ENCODE peak calls at places on chromosome 3, in five cellular contexts. L is spleen, W is fibroblast of lung, A is dorsolateral prefrontal cortex, Y is HepG2. N is an unnamed sample.

GRCh38 chr3:124829819-124830554 is 57.2 kb downstream of the ITGB5 start:
- DNase-seq in W (no peak), A (no peak), Y (peak), L (no peak), N (no peak)

GRCh38 chr3:142649996-142650693 is 54.0 kb downstream of the PLS1 start:
- DNase-seq in L (no peak), Y (no peak), W (peak), A (no peak), N (no peak)

GRCh38 chr3:186754006-186754405 is 29.4 kb upstream of the EIF4A2 start:
- DNase-seq in W (no peak), Y (no peak), L (no peak), A (no peak), N (no peak)

GRCh38 chr3:193960485-193961172 is 175.3 kb upstream of the HES1 start:
- DNase-seq in Y (no peak), W (peak), A (peak), L (no peak), N (no peak)

GRCh38 chr3:151008699-151009098 is 36.2 kb upstream of the CLRN1 start:
- DNase-seq in W (peak), L (no peak), A (no peak), Y (no peak), N (no peak)

GRCh38 chr3:127450331-127450730 is 140.2 kb downstream of the TPRA1 start:
- DNase-seq in L (peak), W (no peak), Y (no peak), A (peak), N (no peak)

GRCh38 chr3:159860269-159860668 is 128.4 kb upstream of the IL12A start:
- DNase-seq in L (no peak), W (no peak), A (no peak), Y (no peak), N (no peak)

GRCh38 chr3:181629029-181629428 is 82.7 kb upstream of the SOX2 start:
- DNase-seq in A (no peak), Y (no peak), W (peak), L (no peak), N (no peak)

GRCh38 chr3:122066331-122067213 is 11.4 kb downstream of the CD86 start:
- DNase-seq in Y (no peak), W (no peak), L (no peak), A (no peak), N (no peak)

GRCh38 chr3:13034861-13035260 is 38.4 kb downstream of the IQSEC1 start:
- DNase-seq in W (no peak), A (no peak), Y (no peak), L (no peak), N (no peak)

GRCh38 chr3:157532529-157533297 is 29.5 kb upstream of the VEPH1 start:
- DNase-seq in W (peak), A (no peak), L (no peak), Y (peak), N (no peak)

GRCh38 chr3:24264011-24264410 is 230.6 kb downstream of the THRB start:
- DNase-seq in W (no peak), Y (no peak), L (no peak), A (no peak), N (no peak)

GRCh38 chr3:95655363-95655986 is 1158.9 kb upstream of the EPHA6 start:
- DNase-seq in L (no peak), Y (no peak), W (no peak), A (no peak), N (no peak)

GRCh38 chr3:122982202-122983185 is 45.1 kb downstream of the SEMA5B start:
- DNase-seq in W (no peak), A (peak), Y (peak), L (no peak), N (peak)

GRCh38 chr3:42024578-42025387 is 62.9 kb upstream of the ULK4 start:
- DNase-seq in L (no peak), Y (no peak), A (no peak), W (no peak), N (peak)

GRCh38 chr3:5185093-5185673 is 2.3 kb upstream of the EDEM1 start:
- DNase-seq in L (no peak), W (no peak), A (no peak), Y (no peak), N (no peak)

GRCh38 chr3:49017978-49018706 is at the start of gene DALRD3:
- DNase-seq in W (peak), A (peak), L (peak), Y (peak), N (peak)

GRCh38 chr3:65083240-65083639 is 395.4 kb upstream of the ADAMTS9 start:
- DNase-seq in Y (no peak), L (no peak), A (no peak), W (peak), N (no peak)

GRCh38 chr3:141816958-141817357 is 53.8 kb downstream of the GRK7 start:
- DNase-seq in A (no peak), Y (no peak), L (no peak), W (peak), N (no peak)

GRCh38 chr3:55629432-55629831 is 142.3 kb upstream of the WNT5A start:
- DNase-seq in W (peak), Y (no peak), L (no peak), A (peak), N (no peak)

GRCh38 chr3:55042591-55042990 is 114.7 kb upstream of the LRTM1 start:
- DNase-seq in A (no peak), L (no peak), Y (no peak), W (no peak), N (no peak)

DNA sequence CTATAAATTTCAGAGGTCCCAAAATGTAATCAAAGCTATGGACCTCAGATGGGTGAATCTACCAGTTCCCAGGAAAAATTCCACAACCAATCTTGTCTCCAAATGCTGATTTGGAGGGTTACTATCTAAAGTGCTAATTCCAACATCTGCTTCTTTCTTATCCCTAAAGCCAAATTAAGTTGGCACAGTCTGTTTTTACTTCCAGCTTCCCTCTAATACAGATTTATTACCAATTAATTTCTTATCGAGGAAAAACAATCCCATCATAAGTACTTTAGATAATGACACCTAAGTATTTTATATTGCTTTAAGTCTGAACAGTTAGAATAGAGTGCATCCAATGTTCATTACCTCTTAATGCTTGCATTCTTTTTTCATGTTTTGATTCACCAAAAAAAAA is 12.9 kb upstream of the TAFA4 start:
- DNase-seq in W (no peak), Y (no peak), L (no peak), A (no peak), N (no peak)
- H3K27ac ChIP-seq in W (no peak), Y (peak), L (no peak), A (no peak), N (no peak)

GRCh38 chr3:35710554-35710953 is 71.2 kb downstream of the ARPP21 start:
- DNase-seq in Y (no peak), A (no peak), L (no peak), W (no peak), N (no peak)

GRCh38 chr3:35707904-35708303 is 68.6 kb downstream of the ARPP21 start:
- DNase-seq in L (no peak), Y (no peak), A (no peak), W (peak), N (no peak)

GRCh38 chr3:35709691-35710090 is 70.4 kb downstream of the ARPP21 start:
- DNase-seq in Y (no peak), W (no peak), L (no peak), A (no peak), N (no peak)

DNA sequence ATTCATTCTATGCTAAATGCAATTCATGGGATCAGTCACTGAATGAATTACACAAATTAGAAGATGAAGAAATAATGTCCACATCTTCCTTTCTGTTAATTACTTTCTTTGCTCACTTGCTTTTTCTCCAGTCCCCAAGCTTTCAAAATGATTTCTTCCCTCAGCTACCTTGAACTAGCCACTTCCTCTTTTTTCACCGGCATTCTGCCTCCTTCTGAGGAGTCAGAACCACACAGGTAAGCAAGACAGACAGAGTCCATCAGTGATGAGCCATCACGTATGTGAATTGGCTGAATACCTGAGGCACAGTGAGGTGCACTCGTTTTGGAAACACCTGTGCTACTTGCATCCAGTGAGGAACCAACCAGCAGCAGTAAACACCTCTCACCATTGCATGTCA is 69.1 kb downstream of the ARPP21 start:
- DNase-seq in L (no peak), Y (no peak), A (no peak), W (no peak), N (no peak)
- H3K27ac ChIP-seq in L (no peak), Y (no peak), A (no peak), W (no peak), N (no peak)

GRCh38 chr3:66610548-66610909 is 109.7 kb upstream of the LRIG1 start:
- DNase-seq in W (no peak), Y (no peak), L (no peak), A (no peak), N (no peak)
- H3K27ac ChIP-seq in W (no peak), Y (no peak), L (no peak), A (no peak), N (no peak)

GRCh38 chr3:88301273-88302002 is 151.7 kb downstream of the C3orf38 start:
- DNase-seq in A (no peak), Y (no peak), L (no peak), W (peak), N (no peak)

GRCh38 chr3:88302003-88302393 is 152.2 kb downstream of the C3orf38 start:
- DNase-seq in A (no peak), L (no peak), Y (no peak), W (no peak), N (no peak)

GRCh38 chr3:88298189-88298588 is 148.4 kb downstream of the C3orf38 start:
- DNase-seq in W (no peak), A (no peak), Y (no peak), L (no peak), N (no peak)
- H3K27ac ChIP-seq in W (no peak), A (no peak), Y (no peak), L (no peak), N (no peak)

DNA sequence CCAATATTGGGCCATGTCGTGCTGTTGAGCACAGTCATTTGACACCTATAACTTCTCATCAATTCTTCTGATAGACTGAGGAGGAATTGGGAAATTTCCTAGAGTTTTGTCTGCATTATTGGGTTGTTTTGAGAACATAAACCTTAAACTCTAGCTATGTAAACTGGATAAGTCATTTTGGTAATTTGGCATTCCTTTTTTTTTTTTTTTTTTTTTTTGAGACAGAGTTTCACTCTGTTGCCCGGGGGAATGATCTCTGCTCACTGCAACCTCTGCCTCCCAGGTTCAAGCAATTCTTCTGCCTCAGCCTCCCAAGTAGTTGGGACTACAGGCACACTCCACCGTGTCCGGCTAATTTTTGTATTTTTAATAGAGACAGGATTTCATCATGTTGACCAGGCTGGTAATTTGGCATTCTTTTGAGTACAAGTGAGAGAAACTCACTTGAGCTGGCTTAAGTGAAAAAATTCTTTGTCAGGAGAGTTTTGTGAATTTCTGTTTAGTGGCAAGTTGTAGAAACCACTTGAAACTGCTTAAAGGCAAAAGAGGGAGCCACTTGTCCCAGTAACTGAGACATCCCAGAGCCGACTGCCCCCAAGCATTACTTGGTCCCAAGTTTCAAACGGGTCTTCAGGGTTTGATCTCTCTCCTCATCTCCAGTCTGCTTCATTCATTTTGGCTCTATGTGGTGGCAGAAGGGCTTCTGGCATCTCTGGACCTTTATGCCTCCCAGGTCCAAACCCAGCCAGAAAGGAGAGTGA is 34.9 kb downstream of the FLNB start:
- DNase-seq in A (no peak), L (no peak), Y (no peak), W (no peak), N (no peak)
- H3K27ac ChIP-seq in A (no peak), L (no peak), Y (peak), W (peak), N (no peak)

GRCh38 chr3:183317886-183318845 is 65.1 kb downstream of the B3GNT5 start:
- DNase-seq in L (no peak), Y (no peak), A (no peak), W (peak), N (no peak)
- H3K27ac ChIP-seq in L (no peak), Y (no peak), A (no peak), W (no peak), N (no peak)

GRCh38 chr3:179029096-179029495 is 42.5 kb downstream of the ZMAT3 start:
- DNase-seq in Y (no peak), W (no peak), L (no peak), A (no peak), N (no peak)

GRCh38 chr3:179028408-179028807 is 43.2 kb downstream of the ZMAT3 start:
- DNase-seq in A (no peak), W (no peak), L (no peak), Y (no peak), N (no peak)

GRCh38 chr3:179026636-179027035 is 45.0 kb downstream of the ZMAT3 start:
- DNase-seq in W (peak), Y (no peak), L (no peak), A (no peak), N (no peak)

DNA sequence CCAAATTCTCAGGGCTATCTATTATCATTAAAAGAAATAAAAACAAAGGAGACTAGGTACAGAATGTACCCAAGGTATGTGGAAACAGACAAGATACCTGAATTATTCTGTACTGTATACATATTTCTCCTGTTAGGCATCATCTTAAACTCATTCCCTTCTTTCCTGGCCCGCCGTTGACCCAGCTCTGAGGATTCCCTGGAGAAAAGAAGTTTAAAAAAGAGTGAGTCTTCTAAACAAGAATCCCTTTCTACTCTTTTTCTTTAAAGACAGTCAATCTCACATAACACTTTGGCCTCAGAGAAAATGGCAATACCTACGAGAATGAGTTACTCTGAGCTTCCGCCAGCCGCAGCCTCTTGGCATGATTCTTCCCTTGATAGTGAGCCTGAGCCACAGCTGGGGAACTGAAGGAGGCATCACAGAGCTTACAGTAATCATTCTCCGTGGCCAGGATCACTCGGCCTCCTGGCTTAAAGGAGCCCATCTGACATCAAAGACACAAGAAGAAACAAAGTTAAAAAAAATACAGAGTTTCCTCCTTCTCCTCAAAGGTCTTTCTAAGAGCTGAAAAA is 44.2 kb downstream of the ZMAT3 start:
- DNase-seq in A (no peak), W (peak), L (no peak), Y (no peak), N (no peak)
- H3K27ac ChIP-seq in A (peak), W (no peak), L (no peak), Y (no peak), N (no peak)

GRCh38 chr3:120468635-120469295 is 18.0 kb upstream of the FSTL1 start:
- DNase-seq in Y (no peak), L (no peak), W (no peak), A (no peak), N (no peak)
- H3K27ac ChIP-seq in Y (no peak), L (no peak), W (no peak), A (no peak), N (no peak)